ENCODE peak calls at places on chromosomes 16 and 17, in six cellular contexts. R is WTC11, U is GM10248, L is astrocyte of the spinal cord, X is fibroblast of mammary gland, I is psoas muscle. J is an unnamed sample.

GRCh38 chr17:80827646-80828643 is 163.7 kb upstream of the CHMP6 start:
- DNase-seq in R (peak), U (no peak), L (peak), X (peak), I (peak), J (peak)

GRCh38 chr16:20753727-20754126 is 10.1 kb upstream of the ACSM3 start:
- DNase-seq in R (no peak), U (no peak), L (no peak), X (no peak), I (no peak), J (no peak)

GRCh38 chr16:20191566-20191965 is 117.9 kb upstream of the GPR139 start:
- DNase-seq in R (no peak), U (no peak), L (no peak), X (no peak), I (no peak), J (no peak)

GRCh38 chr17:6498798-6499540 is 54.7 kb downstream of the PIMREG start:
- DNase-seq in R (no peak), U (no peak), L (no peak), X (no peak), I (no peak), J (no peak)

GRCh38 chr17:31513731-31514427 is 122.4 kb downstream of the RAB11FIP4 start:
- DNase-seq in R (no peak), U (no peak), L (no peak), X (no peak), I (no peak), J (no peak)

GRCh38 chr16:72791786-72792185 is 256.1 kb downstream of the ZFHX3 start:
- DNase-seq in R (no peak), U (no peak), L (no peak), X (no peak), I (no peak), J (no peak)

GRCh38 chr16:52958951-52959350 is 93.7 kb downstream of the CHD9NB start:
- DNase-seq in R (no peak), U (no peak), L (no peak), X (no peak), I (no peak), J (no peak)

GRCh38 chr17:74380086-74380958 is 13.0 kb downstream of the GPR142 start:
- DNase-seq in R (no peak), U (no peak), L (no peak), X (no peak), I (peak), J (peak)

GRCh38 chr17:83179378-83179777 is 100.0 kb downstream of the METRNL start:
- DNase-seq in R (peak), U (no peak), L (no peak), X (no peak), I (no peak), J (no peak)

GRCh38 chr16:51321251-51321650 is 170.2 kb upstream of the SALL1 start:
- DNase-seq in R (no peak), U (no peak), L (peak), X (no peak), I (no peak), J (no peak)

GRCh38 chr17:80564545-80564944 is 19.9 kb downstream of the RPTOR start:
- DNase-seq in R (no peak), U (no peak), L (no peak), X (no peak), I (no peak), J (no peak)

GRCh38 chr17:36850794-36851193 is 86.5 kb upstream of the LHX1 start:
- DNase-seq in R (no peak), U (no peak), L (peak), X (peak), I (no peak), J (peak)

GRCh38 chr16:85286970-85287814 is 174.9 kb upstream of the CIBAR2 start:
- DNase-seq in R (no peak), U (no peak), L (peak), X (peak), I (peak), J (peak)

GRCh38 chr17:82297280-82297803 is 20.1 kb downstream of the CD7 start:
- DNase-seq in R (no peak), U (peak), L (peak), X (peak), I (peak), J (peak)

GRCh38 chr17:29661220-29661619 is 38.5 kb upstream of the CORO6 start:
- DNase-seq in R (no peak), U (no peak), L (no peak), X (no peak), I (no peak), J (no peak)

GRCh38 chr17:51540151-51540550 is 279.8 kb downstream of the UTP18 start:
- DNase-seq in R (no peak), U (no peak), L (no peak), X (no peak), I (no peak), J (no peak)

GRCh38 chr16:57759131-57759530 is 23.6 kb downstream of the KATNB1 start:
- DNase-seq in R (no peak), U (no peak), L (no peak), X (no peak), I (peak), J (no peak)

GRCh38 chr16:57761301-57761700 is 25.7 kb downstream of the KATNB1 start:
- DNase-seq in R (no peak), U (no peak), L (no peak), X (no peak), I (peak), J (no peak)

GRCh38 chr16:57760357-57761160 is 25.0 kb downstream of the KATNB1 start:
- DNase-seq in R (peak), U (no peak), L (no peak), X (no peak), I (peak), J (no peak)

GRCh38 chr16:57758331-57759117 is 23.0 kb downstream of the KATNB1 start:
- DNase-seq in R (no peak), U (no peak), L (no peak), X (no peak), I (no peak), J (no peak)

GRCh38 chr16:57759541-57760356 is 24.2 kb downstream of the KATNB1 start:
- DNase-seq in R (no peak), U (no peak), L (no peak), X (no peak), I (peak), J (no peak)
- TF ChIP-seq CTCF in R (no peak), U (no peak), L (no peak), X (no peak), I (no peak), J (no peak)

GRCh38 chr16:3097266-3097665 is 1.8 kb downstream of the ZSCAN10 start:
- DNase-seq in R (no peak), U (no peak), L (no peak), X (no peak), I (peak), J (no peak)

GRCh38 chr16:3096362-3096761 is 2.7 kb downstream of the ZSCAN10 start:
- DNase-seq in R (no peak), U (no peak), L (no peak), X (no peak), I (peak), J (no peak)

GRCh38 chr16:3098459-3099394 is at the start of gene ZSCAN10:
- DNase-seq in R (peak), U (no peak), L (no peak), X (no peak), I (peak), J (no peak)

GRCh38 chr16:3094289-3095027 is 4.6 kb downstream of the ZSCAN10 start:
- DNase-seq in R (peak), U (peak), L (peak), X (peak), I (peak), J (peak)

GRCh38 chr16:3095869-3096268 is 3.2 kb downstream of the ZSCAN10 start:
- DNase-seq in R (no peak), U (peak), L (no peak), X (peak), I (peak), J (peak)
- TF ChIP-seq CTCF in R (no peak), U (peak), L (peak), X (peak), I (peak), J (peak)

DNA sequence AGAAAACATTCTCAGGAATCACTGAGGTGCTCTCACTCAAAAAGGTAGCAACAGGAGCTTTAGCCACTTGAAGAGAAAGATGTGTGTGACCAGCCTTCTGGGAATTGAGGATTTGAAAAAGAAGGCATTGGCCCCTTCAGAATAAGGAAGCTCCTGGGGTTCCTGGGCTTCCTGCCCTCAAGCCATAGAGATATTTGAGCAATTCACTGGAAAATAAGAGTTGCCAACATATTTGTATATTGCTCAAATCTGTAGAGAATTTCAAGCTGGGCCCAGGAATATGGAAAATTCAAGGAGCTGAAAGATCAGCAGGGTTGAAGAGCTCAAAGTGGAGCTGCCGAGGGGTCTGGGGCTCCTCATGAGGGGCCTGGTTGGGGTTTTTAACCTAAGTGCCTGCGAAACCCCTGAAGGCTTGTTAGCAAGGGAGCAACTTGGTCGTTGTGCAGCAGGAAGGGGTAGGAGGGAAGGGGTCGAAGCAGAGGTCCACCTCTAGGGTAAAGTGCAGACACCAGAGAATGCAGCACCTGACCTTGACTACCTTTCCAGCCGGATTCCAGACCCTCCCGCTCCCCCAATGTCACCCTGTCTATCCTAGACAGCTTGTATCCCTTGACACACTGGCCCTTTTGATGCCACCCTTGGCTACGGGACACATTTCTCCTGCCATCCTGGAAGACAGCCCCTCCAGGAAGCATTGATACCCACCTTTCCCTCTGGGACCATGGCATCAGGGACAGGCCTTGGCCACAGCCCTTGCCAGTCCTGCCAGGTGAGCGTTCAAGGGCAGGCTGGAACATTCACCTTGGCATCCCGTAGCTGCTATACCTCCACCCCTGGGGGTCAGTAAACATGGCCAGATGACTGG is 67.6 kb upstream of the SREBF1 start:
- DNase-seq in R (no peak), U (no peak), L (no peak), X (no peak), I (no peak), J (no peak)
- TF ChIP-seq CTCF in R (no peak), U (no peak), L (no peak), X (no peak), I (no peak), J (no peak)

DNA sequence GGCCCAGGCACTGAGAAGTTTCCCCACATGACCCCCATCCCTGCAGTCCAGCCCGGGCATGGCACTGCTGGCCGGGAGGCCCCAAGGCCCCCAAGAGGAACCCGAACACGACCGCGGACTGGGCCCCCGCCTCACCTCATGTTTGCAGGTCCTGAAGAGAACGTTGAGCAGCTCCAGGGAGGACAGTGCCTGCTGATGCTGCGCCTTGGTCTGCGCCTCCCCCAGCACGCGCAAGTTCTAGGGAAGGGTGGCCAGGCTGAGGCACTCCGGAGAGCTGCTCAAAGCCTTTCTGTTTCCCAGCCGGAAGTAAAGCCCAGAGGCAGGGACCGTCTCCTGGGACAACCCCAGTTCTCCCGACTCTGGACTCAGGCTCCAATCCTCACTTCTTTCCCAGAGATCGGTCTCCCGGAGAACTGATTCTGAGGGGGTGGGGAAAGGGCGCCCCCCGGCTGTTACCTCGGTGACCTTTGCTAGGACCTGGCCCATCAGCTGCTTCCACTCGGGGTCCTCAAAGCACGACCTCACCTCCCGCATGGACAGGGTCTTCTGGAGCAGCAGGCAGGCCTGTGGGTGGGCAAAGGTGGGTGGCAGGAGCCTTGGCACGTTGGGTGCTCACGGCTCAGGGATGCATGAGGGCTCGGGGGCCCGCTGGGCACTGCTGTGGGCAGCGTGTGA is 13.7 kb downstream of the MYBBP1A start:
- DNase-seq in R (peak), U (no peak), L (no peak), X (no peak), I (peak), J (no peak)
- TF ChIP-seq CTCF in R (no peak), U (no peak), L (no peak), X (no peak), I (no peak), J (no peak)

GRCh38 chr17:65455154-65455971 is 106.1 kb downstream of the AXIN2 start:
- DNase-seq in R (no peak), U (no peak), L (no peak), X (no peak), I (no peak), J (no peak)

GRCh38 chr17:65457635-65458257 is 103.7 kb downstream of the AXIN2 start:
- DNase-seq in R (no peak), U (no peak), L (no peak), X (no peak), I (no peak), J (no peak)

GRCh38 chr17:65457183-65457582 is 104.3 kb downstream of the AXIN2 start:
- DNase-seq in R (no peak), U (no peak), L (no peak), X (no peak), I (no peak), J (no peak)

GRCh38 chr17:65456368-65457151 is 104.9 kb downstream of the AXIN2 start:
- DNase-seq in R (no peak), U (no peak), L (no peak), X (no peak), I (no peak), J (no peak)

GRCh38 chr17:65455972-65456343 is 105.5 kb downstream of the AXIN2 start:
- DNase-seq in R (peak), U (no peak), L (peak), X (peak), I (peak), J (peak)
- TF ChIP-seq CTCF in R (no peak), U (no peak), L (peak), X (peak), I (peak), J (no peak)